ENCODE peak calls at places on chromosomes 6 and 20, in eight cellular contexts. X is astrocyte of the cerebellum, A is breast epithelium, R is fibroblast of mammary gland, U is thyroid gland, C is psoas muscle, W is brain microvascular endothelial cell, Q is GM12865. G is an unnamed sample.

GRCh38 chr6:159665868-159666635 is 27.0 kb downstream of the SOD2 start:
- DNase-seq in X (no peak), A (no peak), R (no peak), U (no peak), C (no peak), W (peak), Q (no peak), G (no peak)

GRCh38 chr6:80607814-80608391 is 501.4 kb downstream of the BCKDHB start:
- DNase-seq in X (peak), A (no peak), R (peak), U (no peak), C (no peak), W (peak), Q (no peak), G (peak)

GRCh38 chr6:3373597-3374203 is 83.2 kb downstream of the SLC22A23 start:
- DNase-seq in X (no peak), A (no peak), R (no peak), U (no peak), C (no peak), W (no peak), Q (no peak), G (no peak)

GRCh38 chr20:23668477-23668951 is 20.3 kb downstream of the CST4 start:
- DNase-seq in X (peak), A (no peak), R (peak), U (peak), C (no peak), W (peak), Q (peak), G (no peak)

GRCh38 chr6:37525460-37526357 is 26.0 kb upstream of the CCDC167 start:
- DNase-seq in X (no peak), A (no peak), R (peak), U (no peak), C (no peak), W (peak), Q (no peak), G (no peak)

GRCh38 chr6:35948725-35949124 is 27.8 kb upstream of the SRPK1 start:
- DNase-seq in X (no peak), A (no peak), R (peak), U (no peak), C (no peak), W (peak), Q (peak), G (no peak)

GRCh38 chr6:129929433-129929832 is 68.3 kb upstream of the TMEM244 start:
- DNase-seq in X (peak), A (no peak), R (peak), U (no peak), C (no peak), W (peak), Q (no peak), G (peak)

GRCh38 chr6:106089981-106090380 is 3.8 kb downstream of the PRDM1 start:
- DNase-seq in X (no peak), A (no peak), R (peak), U (no peak), C (no peak), W (no peak), Q (peak), G (no peak)

GRCh38 chr6:99490608-99491007 is 24.6 kb downstream of the USP45 start:
- DNase-seq in X (no peak), A (no peak), R (no peak), U (no peak), C (no peak), W (no peak), Q (no peak), G (no peak)

GRCh38 chr6:1724616-1725015 is 114.9 kb downstream of the FOXC1 start:
- DNase-seq in X (no peak), A (peak), R (no peak), U (peak), C (peak), W (no peak), Q (no peak), G (no peak)

GRCh38 chr6:90689172-90689571 is 102.3 kb upstream of the MAP3K7 start:
- DNase-seq in X (no peak), A (no peak), R (no peak), U (no peak), C (no peak), W (no peak), Q (no peak), G (no peak)

GRCh38 chr6:112398686-112399085 is 51.6 kb downstream of the RFPL4B start:
- DNase-seq in X (no peak), A (no peak), R (no peak), U (no peak), C (no peak), W (no peak), Q (no peak), G (no peak)

GRCh38 chr6:29631860-29632731 is 887 bp downstream of the GABBR1 start:
- DNase-seq in X (no peak), A (peak), R (peak), U (peak), C (peak), W (no peak), Q (no peak), G (no peak)

GRCh38 chr6:35893246-35893645 is 27.7 kb downstream of the SRPK1 start:
- DNase-seq in X (no peak), A (no peak), R (no peak), U (no peak), C (no peak), W (peak), Q (no peak), G (no peak)

GRCh38 chr20:38338849-38339520 is 7.3 kb upstream of the LBP start:
- DNase-seq in X (no peak), A (no peak), R (peak), U (no peak), C (no peak), W (peak), Q (no peak), G (no peak)

GRCh38 chr6:85473748-85474147 is 23.9 kb downstream of the NT5E start:
- DNase-seq in X (no peak), A (no peak), R (no peak), U (no peak), C (no peak), W (no peak), Q (no peak), G (no peak)

GRCh38 chr6:139996253-139996834 is 621.9 kb upstream of the CITED2 start:
- DNase-seq in X (no peak), A (no peak), R (no peak), U (no peak), C (no peak), W (no peak), Q (peak), G (no peak)

GRCh38 chr6:67748521-67748920 is 886.6 kb upstream of the ADGRB3 start:
- DNase-seq in X (no peak), A (no peak), R (peak), U (no peak), C (no peak), W (no peak), Q (no peak), G (no peak)

GRCh38 chr6:132072831-132073230 is 121.7 kb upstream of the CCN2 start:
- DNase-seq in X (no peak), A (no peak), R (peak), U (no peak), C (no peak), W (no peak), Q (no peak), G (no peak)

GRCh38 chr6:132070356-132070755 is 119.2 kb upstream of the CCN2 start:
- DNase-seq in X (no peak), A (no peak), R (no peak), U (no peak), C (no peak), W (no peak), Q (no peak), G (no peak)

GRCh38 chr6:132076452-132076851 is 125.3 kb upstream of the CCN2 start:
- DNase-seq in X (no peak), A (no peak), R (no peak), U (no peak), C (no peak), W (no peak), Q (no peak), G (no peak)

GRCh38 chr6:132068766-132069165 is 117.6 kb upstream of the CCN2 start:
- DNase-seq in X (no peak), A (no peak), R (no peak), U (no peak), C (no peak), W (no peak), Q (no peak), G (no peak)

GRCh38 chr6:132072271-132072670 is 121.1 kb upstream of the CCN2 start:
- DNase-seq in X (no peak), A (no peak), R (no peak), U (no peak), C (no peak), W (no peak), Q (no peak), G (no peak)
- H3K4me3 ChIP-seq in X (no peak), A (no peak), R (no peak), U (no peak), C (no peak), W (no peak), Q (no peak), G (no peak)

DNA sequence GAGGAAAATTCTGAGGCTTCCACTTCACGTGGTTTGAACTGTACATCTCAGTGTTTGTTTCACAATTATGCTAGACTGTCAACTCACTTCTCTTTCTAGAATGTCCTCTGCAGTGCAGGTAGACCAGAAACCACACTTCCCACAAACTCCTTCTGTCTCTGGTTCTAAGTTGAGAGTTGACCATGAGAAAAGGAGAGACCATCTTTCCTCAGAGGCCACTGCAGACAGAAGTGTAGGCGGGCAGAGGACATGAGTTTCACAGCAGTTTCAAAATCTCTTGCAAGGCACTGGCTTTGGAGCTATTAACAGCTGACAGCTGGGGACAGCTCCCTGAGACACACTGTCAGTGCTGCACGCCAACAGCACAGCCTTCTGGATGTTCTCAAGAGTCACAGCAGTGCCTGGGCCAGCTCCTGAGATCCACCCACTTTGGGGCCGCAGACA is 55.4 kb upstream of the MOXD1 start:
- DNase-seq in X (no peak), A (no peak), R (no peak), U (no peak), C (peak), W (no peak), Q (peak), G (no peak)
- TF ChIP-seq CTCF in X (no peak), A (no peak), R (no peak), U (no peak), C (no peak), W (peak), Q (peak), G (no peak)

DNA sequence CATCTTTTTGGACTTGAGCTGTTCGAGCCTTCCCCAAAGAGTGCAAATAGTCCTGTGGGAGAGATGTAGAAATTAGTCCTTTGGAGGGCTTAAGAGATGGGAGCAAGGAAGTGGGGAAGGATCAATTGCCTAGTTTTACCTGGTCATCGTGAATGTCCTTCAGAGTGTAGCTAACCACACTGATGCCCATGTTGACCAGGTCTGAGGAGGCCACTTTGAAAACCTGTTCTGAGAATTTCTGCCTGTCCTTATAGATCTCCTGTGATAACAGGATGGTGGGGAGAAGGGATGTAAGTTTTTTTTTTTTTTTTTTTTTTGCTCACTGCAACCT is 2.0 kb downstream of the FLOT1 start:
- DNase-seq in X (no peak), A (no peak), R (no peak), U (no peak), C (no peak), W (no peak), Q (no peak), G (no peak)
- H3K4me3 ChIP-seq in X (no peak), A (no peak), R (no peak), U (no peak), C (no peak), W (no peak), Q (no peak), G (no peak)

DNA sequence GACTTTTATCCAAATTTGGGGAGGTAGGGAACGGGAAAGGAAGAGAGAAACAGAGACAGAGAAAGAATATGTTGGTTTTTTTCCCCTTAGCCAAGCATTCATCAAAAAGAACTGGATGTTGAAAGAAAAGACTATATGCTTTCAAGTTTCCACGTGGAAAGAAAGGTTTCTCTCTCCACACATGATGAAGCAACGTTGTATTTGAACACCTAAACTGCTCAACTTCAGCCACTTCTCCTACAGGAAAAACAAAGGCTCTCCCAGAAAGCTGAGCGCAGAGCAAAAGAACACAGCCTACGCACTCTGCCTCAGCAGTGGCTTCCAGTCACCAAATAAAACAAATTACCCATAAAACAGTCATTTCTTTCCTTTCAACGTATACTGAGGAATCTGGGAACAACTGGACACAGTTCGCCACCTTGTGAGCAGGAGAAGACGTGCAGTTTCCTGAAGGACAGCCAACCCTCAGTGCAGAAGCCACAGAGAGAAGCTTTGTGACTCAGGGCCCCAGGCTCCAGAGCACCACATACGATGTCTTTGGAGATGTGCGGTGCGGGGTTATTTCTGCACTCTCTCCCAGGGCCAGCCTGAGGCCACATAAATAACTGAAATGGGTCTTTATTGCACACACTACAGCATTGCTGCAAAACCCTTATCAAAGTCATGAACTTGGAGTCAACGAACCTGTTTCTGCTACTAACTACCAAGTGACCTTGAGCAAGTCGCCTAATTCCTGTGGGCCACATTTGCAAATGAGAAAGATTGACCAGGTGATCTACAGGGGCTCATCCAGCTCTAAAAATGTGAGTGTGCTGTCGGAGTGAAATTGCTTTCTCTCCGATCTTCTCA is 10.1 kb downstream of the IL17F start:
- DNase-seq in X (peak), A (no peak), R (peak), U (peak), C (no peak), W (peak), Q (peak), G (peak)
- TF ChIP-seq CTCF in X (peak), A (peak), R (peak), U (peak), C (peak), W (peak), Q (peak), G (peak)

GRCh38 chr20:48822879-48823385 is 4.9 kb downstream of the PREX1 start:
- DNase-seq in X (no peak), A (no peak), R (no peak), U (no peak), C (no peak), W (no peak), Q (peak), G (no peak)
- H3K4me3 ChIP-seq in X (no peak), A (no peak), R (no peak), U (no peak), C (no peak), W (no peak), Q (peak), G (no peak)

GRCh38 chr6:43375693-43376092 is 6.2 kb upstream of the ZNF318 start:
- DNase-seq in X (no peak), A (no peak), R (no peak), U (no peak), C (no peak), W (no peak), Q (no peak), G (no peak)

GRCh38 chr6:43383021-43383667 is 13.7 kb upstream of the ZNF318 start:
- DNase-seq in X (peak), A (no peak), R (peak), U (no peak), C (no peak), W (peak), Q (no peak), G (peak)

GRCh38 chr6:43377710-43378229 is 8.3 kb upstream of the ZNF318 start:
- DNase-seq in X (no peak), A (no peak), R (no peak), U (no peak), C (no peak), W (no peak), Q (peak), G (no peak)

GRCh38 chr6:43376551-43376981 is 7.1 kb upstream of the ZNF318 start:
- DNase-seq in X (no peak), A (no peak), R (no peak), U (no peak), C (no peak), W (peak), Q (peak), G (no peak)

GRCh38 chr6:43378631-43379030 is 9.2 kb upstream of the ZNF318 start:
- DNase-seq in X (no peak), A (no peak), R (no peak), U (no peak), C (no peak), W (no peak), Q (no peak), G (no peak)
- TF ChIP-seq CTCF in X (no peak), A (no peak), R (no peak), U (no peak), C (no peak), W (no peak), Q (no peak), G (no peak)

GRCh38 chr6:154925130-154925529 is 70.0 kb upstream of the TIAM2 start:
- DNase-seq in X (no peak), A (no peak), R (no peak), U (no peak), C (no peak), W (no peak), Q (no peak), G (no peak)

GRCh38 chr6:154930490-154930889 is 64.6 kb upstream of the TIAM2 start:
- DNase-seq in X (no peak), A (no peak), R (no peak), U (no peak), C (no peak), W (no peak), Q (no peak), G (no peak)

GRCh38 chr6:154923199-154923869 is 71.8 kb upstream of the TIAM2 start:
- DNase-seq in X (no peak), A (no peak), R (no peak), U (no peak), C (no peak), W (no peak), Q (no peak), G (no peak)

GRCh38 chr6:154928325-154928922 is 66.7 kb upstream of the TIAM2 start:
- DNase-seq in X (peak), A (no peak), R (peak), U (peak), C (no peak), W (peak), Q (peak), G (no peak)

GRCh38 chr6:154926366-154926765 is 68.7 kb upstream of the TIAM2 start:
- DNase-seq in X (no peak), A (no peak), R (no peak), U (no peak), C (no peak), W (no peak), Q (no peak), G (no peak)
- H3K4me3 ChIP-seq in X (no peak), A (no peak), R (no peak), U (no peak), C (no peak), W (no peak), Q (no peak), G (no peak)

GRCh38 chr20:20184149-20184548 is 131.8 kb downstream of the CFAP61 start:
- DNase-seq in X (no peak), A (no peak), R (peak), U (no peak), C (no peak), W (no peak), Q (peak), G (no peak)
- TF ChIP-seq CTCF in X (peak), A (no peak), R (peak), U (no peak), C (no peak), W (peak), Q (peak), G (peak)

GRCh38 chr6:82487895-82488294 is 124.3 kb downstream of the TPBG start:
- DNase-seq in X (no peak), A (no peak), R (no peak), U (no peak), C (no peak), W (no peak), Q (no peak), G (no peak)
- H3K4me3 ChIP-seq in X (no peak), A (no peak), R (no peak), U (no peak), C (no peak), W (no peak), Q (no peak), G (no peak)

GRCh38 chr20:56809668-56810067 is 180.6 kb downstream of the TFAP2C start:
- DNase-seq in X (no peak), A (peak), R (no peak), U (no peak), C (no peak), W (no peak), Q (no peak), G (no peak)
- TF ChIP-seq CTCF in X (no peak), A (no peak), R (no peak), U (no peak), C (no peak), W (no peak), Q (no peak), G (no peak)

G was measured in AG04449.